ENCODE peak calls at places on chromosome 15, in eight cellular contexts. Q is stimulated activated CD4-positive, alpha-beta T cell treated with anti-CD3 and anti-CD28 coated beads, Interleukin-4, amount 100 ng/mL, for 48 hours; N is T47D; G is LoVo; L is upper lobe of left lung; H is fibroblast of lung; Y is activated T-cell treated with anti-CD3 and anti-CD28 coated beads for 4 hours; W is HT-29. X is an unnamed sample.

GRCh38 chr15:63331456-63331855 is 50.2 kb downstream of the CA12 start:
- DNase-seq in Q (no peak), N (no peak), G (no peak), L (no peak), H (no peak), Y (no peak), W (no peak), X (no peak)

GRCh38 chr15:66838671-66839239 is 136.7 kb downstream of the SMAD6 start:
- DNase-seq in Q (no peak), N (no peak), G (peak), L (no peak), H (peak), Y (no peak), W (peak), X (no peak)

GRCh38 chr15:83848315-83849050 is 194.6 kb downstream of the ADAMTSL3 start:
- DNase-seq in Q (no peak), N (no peak), G (no peak), L (no peak), H (peak), Y (no peak), W (peak), X (no peak)

GRCh38 chr15:90710436-90710835 is 6.7 kb upstream of the BLM start:
- DNase-seq in Q (no peak), N (no peak), G (no peak), L (no peak), H (peak), Y (no peak), W (no peak), X (peak)

GRCh38 chr15:42150246-42150970 is 6.0 kb downstream of the PLA2G4F start:
- DNase-seq in Q (no peak), N (no peak), G (no peak), L (peak), H (no peak), Y (no peak), W (no peak), X (no peak)

GRCh38 chr15:89360294-89360971 is 25.8 kb upstream of the POLG start:
- DNase-seq in Q (no peak), N (no peak), G (no peak), L (peak), H (no peak), Y (no peak), W (no peak), X (no peak)

GRCh38 chr15:47185222-47185800 is 532.0 kb upstream of the SEMA6D start:
- DNase-seq in Q (no peak), N (no peak), G (no peak), L (no peak), H (peak), Y (no peak), W (no peak), X (no peak)

GRCh38 chr15:74265046-74265639 is 29.0 kb downstream of the CCDC33 start:
- DNase-seq in Q (peak), N (peak), G (no peak), L (no peak), H (peak), Y (no peak), W (peak), X (no peak)

GRCh38 chr15:32107477-32108080 is 77.3 kb downstream of the CHRNA7 start:
- DNase-seq in Q (no peak), N (no peak), G (no peak), L (peak), H (no peak), Y (no peak), W (no peak), X (no peak)

GRCh38 chr15:96360581-96361308 is 30.2 kb downstream of the NR2F2 start:
- DNase-seq in Q (no peak), N (no peak), G (no peak), L (peak), H (no peak), Y (no peak), W (no peak), X (no peak)

GRCh38 chr15:78604420-78604819 is 16.4 kb downstream of the CHRNA3 start:
- DNase-seq in Q (no peak), N (no peak), G (no peak), L (no peak), H (no peak), Y (no peak), W (no peak), X (no peak)

GRCh38 chr15:60414016-60414682 is 16.4 kb upstream of the ANXA2 start:
- DNase-seq in Q (no peak), N (no peak), G (peak), L (no peak), H (peak), Y (no peak), W (peak), X (no peak)

GRCh38 chr15:99509686-99510461 is 55.9 kb upstream of the MEF2A start:
- DNase-seq in Q (no peak), N (no peak), G (no peak), L (no peak), H (no peak), Y (no peak), W (no peak), X (no peak)

GRCh38 chr15:96693990-96694517 is 363.6 kb downstream of the NR2F2 start:
- DNase-seq in Q (no peak), N (no peak), G (peak), L (no peak), H (peak), Y (no peak), W (peak), X (no peak)

GRCh38 chr15:49042165-49042564 is 4.1 kb downstream of the SECISBP2L start:
- DNase-seq in Q (no peak), N (no peak), G (no peak), L (no peak), H (no peak), Y (no peak), W (no peak), X (no peak)

GRCh38 chr15:77654975-77655374 is 22.3 kb upstream of the LINGO1 start:
- DNase-seq in Q (no peak), N (peak), G (peak), L (no peak), H (no peak), Y (no peak), W (peak), X (no peak)

X was measured in lower lobe of right lung.